ENCODE peak calls at places on chromosomes 5 and 9, in four cellular contexts. S is left lung, H is tibial artery, B is sigmoid colon. F is an unnamed sample. For H3K36me3, the result is how much of the 10 kb centered on the place peaks cover.

GRCh38 chr9:98700801-98701200 is 7.9 kb downstream of the GABBR2 start:
- DNase-seq in S (no peak), H (no peak), B (no peak), F (no peak)

GRCh38 chr9:137978262-137978714 is 100.7 kb downstream of the CACNA1B start:
- DNase-seq in S (no peak), H (no peak), B (no peak), F (no peak)

GRCh38 chr5:112793201-112793600 is 55.5 kb downstream of the APC start:
- DNase-seq in S (no peak), H (no peak), B (no peak), F (no peak)

GRCh38 chr5:95872333-95873268 is 50.1 kb upstream of the GLRX start:
- DNase-seq in S (no peak), H (no peak), B (no peak), F (no peak)

GRCh38 chr9:126861707-126862460 is 1.4 kb downstream of the ZBTB34 start:
- DNase-seq in S (no peak), H (no peak), B (no peak), F (no peak)

GRCh38 chr5:110167384-110167783 is 477.7 kb downstream of the MAN2A1 start:
- DNase-seq in S (no peak), H (no peak), B (no peak), F (no peak)

GRCh38 chr9:137969685-137970084 is 92.1 kb downstream of the CACNA1B start:
- DNase-seq in S (no peak), H (no peak), B (no peak), F (no peak)

GRCh38 chr9:91837982-91838731 is 111.9 kb downstream of the ROR2 start:
- DNase-seq in S (peak), H (peak), B (peak), F (peak)

GRCh38 chr5:107195996-107196395 is 474.7 kb downstream of the EFNA5 start:
- DNase-seq in S (no peak), H (no peak), B (no peak), F (no peak)

GRCh38 chr9:123368023-123368422 is 12.0 kb downstream of the CRB2 start:
- DNase-seq in S (no peak), H (no peak), B (no peak), F (no peak)

GRCh38 chr5:161686149-161686548 is 628 bp downstream of the GABRA6 start:
- DNase-seq in S (no peak), H (no peak), B (no peak), F (no peak)

GRCh38 chr5:140633081-140633471 is at the start of gene CD14:
- DNase-seq in S (peak), H (peak), B (peak), F (peak)

GRCh38 chr9:86925686-86926085 is 21.6 kb downstream of the GAS1 start:
- DNase-seq in S (no peak), H (no peak), B (no peak), F (no peak)

GRCh38 chr9:17936365-17936764 is 357.5 kb downstream of the SH3GL2 start:
- DNase-seq in S (no peak), H (no peak), B (no peak), F (no peak)

GRCh38 chr9:4859035-4859434 is 66.3 kb downstream of the RCL1 start:
- DNase-seq in S (no peak), H (no peak), B (no peak), F (no peak)

GRCh38 chr5:109946610-109947009 is 256.9 kb downstream of the MAN2A1 start:
- DNase-seq in S (no peak), H (no peak), B (no peak), F (no peak)

GRCh38 chr5:40716000-40716399 is 36.3 kb downstream of the PTGER4 start:
- DNase-seq in S (no peak), H (no peak), B (no peak), F (no peak)

GRCh38 chr9:1231998-1232919 is 182.1 kb downstream of the DMRT2 start:
- DNase-seq in S (no peak), H (peak), B (peak), F (no peak)

GRCh38 chr5:172802585-172803176 is 31.4 kb upstream of the ERGIC1 start:
- DNase-seq in S (no peak), H (no peak), B (no peak), F (no peak)

GRCh38 chr5:138349842-138350635 is 2.4 kb upstream of the KDM3B start:
- DNase-seq in S (no peak), H (no peak), B (no peak), F (no peak)

GRCh38 chr5:106189121-106189809 is 1481.5 kb downstream of the EFNA5 start:
- DNase-seq in S (no peak), H (no peak), B (no peak), F (no peak)

GRCh38 chr5:58455495-58455894 is 4.4 kb downstream of the PLK2 start:
- DNase-seq in S (no peak), H (no peak), B (no peak), F (no peak)

GRCh38 chr5:151628112-151628823 is 37.1 kb upstream of the FAT2 start:
- DNase-seq in S (no peak), H (peak), B (no peak), F (peak)

GRCh38 chr5:177994063-177994462 is 2.0 kb downstream of the PROP1 start:
- DNase-seq in S (no peak), H (no peak), B (no peak), F (no peak)

GRCh38 chr5:143713331-143714032 is 98.5 kb upstream of the HMHB1 start:
- DNase-seq in S (no peak), H (no peak), B (no peak), F (no peak)

GRCh38 chr9:137295313-137296213 is 6.5 kb downstream of the NRARP start:
- DNase-seq in S (no peak), H (no peak), B (no peak), F (no peak)

DNA sequence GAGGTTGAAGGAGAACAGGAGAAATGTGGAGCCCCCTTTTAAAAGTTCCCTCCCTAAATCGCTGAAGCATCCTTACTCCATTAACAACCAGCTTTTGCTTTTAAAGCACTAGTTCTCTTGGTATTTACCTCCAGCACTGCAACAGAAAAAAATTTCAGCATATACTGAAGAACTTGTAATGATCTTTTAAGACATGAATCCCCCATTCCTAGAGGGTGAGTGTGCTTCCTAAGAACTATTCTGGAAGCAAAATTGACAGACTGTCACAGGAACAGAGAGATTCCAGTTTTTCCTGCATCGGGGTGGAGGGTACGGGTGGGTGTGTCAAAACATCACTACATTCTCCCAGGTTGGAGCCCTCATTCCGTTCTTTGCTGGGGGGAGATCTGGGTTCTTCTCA is 151.9 kb downstream of the EBF1 start:
- DNase-seq in S (no peak), H (no peak), B (no peak), F (no peak)
- H3K27ac ChIP-seq in S (no peak), H (peak), B (no peak), F (no peak)

GRCh38 chr9:130319300-130319699 is 53.7 kb downstream of the HMCN2 start:
- DNase-seq in S (peak), H (no peak), B (no peak), F (no peak)

GRCh38 chr9:130316406-130316805 is 50.8 kb downstream of the HMCN2 start:
- DNase-seq in S (peak), H (no peak), B (no peak), F (no peak)

GRCh38 chr9:130311774-130312140 is 46.2 kb downstream of the HMCN2 start:
- DNase-seq in S (peak), H (no peak), B (no peak), F (no peak)

GRCh38 chr9:130313103-130313858 is 47.7 kb downstream of the HMCN2 start:
- DNase-seq in S (peak), H (no peak), B (no peak), F (peak)

DNA sequence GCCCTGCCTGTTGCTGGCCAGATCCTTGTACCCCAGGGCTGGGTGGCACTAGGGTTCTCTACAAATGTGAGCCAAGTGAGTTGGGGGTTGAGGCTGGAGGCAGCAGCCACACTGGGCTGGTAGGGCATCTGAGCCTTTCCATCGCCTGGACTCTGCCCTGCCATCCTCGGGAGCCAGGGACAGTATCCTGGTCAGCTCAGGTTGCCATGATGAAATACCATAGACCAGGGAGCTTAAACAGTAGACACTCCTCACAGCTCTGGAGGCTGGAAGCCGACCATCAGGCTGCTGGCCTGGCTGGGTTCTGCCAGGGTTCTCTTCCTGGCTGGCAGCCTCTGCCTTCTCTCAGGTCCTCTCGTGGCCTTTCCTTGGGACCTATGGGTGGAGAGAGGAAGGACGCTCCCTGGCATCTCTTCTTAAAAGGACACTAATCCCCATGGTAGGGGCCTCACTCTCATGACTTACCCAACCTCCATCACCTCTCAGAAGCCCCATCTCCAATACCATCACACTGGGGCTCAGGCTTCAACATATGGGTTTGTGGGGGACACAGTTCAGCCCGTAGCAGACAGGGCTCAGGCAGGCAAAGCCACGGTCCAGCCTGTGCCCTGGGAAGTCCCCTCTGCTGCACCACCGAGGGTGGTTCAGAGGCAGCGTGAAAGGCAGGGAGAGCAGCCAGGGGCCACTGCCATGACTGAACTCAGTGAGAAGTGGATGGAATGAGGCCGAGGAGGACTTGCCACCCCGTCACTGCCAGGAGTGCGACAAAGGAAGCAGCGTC is 50.1 kb downstream of the HMCN2 start:
- DNase-seq in S (peak), H (no peak), B (no peak), F (no peak)
- H3K4me3 ChIP-seq in S (no peak), H (no peak), B (no peak), F (no peak)

DNA sequence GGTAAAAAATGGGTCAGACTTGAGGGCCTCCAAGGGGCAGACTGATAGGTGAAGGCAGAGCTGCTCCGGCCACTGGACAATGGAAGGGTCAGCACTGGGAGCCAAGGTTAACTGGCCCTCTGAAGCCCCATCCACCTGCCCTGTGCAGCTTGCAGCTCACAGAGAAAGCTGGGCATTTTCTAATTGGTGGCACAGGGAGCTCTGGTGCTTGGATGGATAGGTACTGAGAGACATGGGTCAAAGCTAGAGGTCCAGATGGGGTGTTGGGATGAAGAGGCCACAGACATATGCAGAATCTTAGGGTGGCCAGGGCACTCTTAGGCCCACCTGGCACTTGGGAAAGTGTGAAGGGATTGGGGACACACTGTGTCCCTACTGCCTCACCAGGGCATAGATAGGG is 29.5 kb upstream of the SARDH start:
- DNase-seq in S (no peak), H (no peak), B (peak), F (no peak)
- H3K36me3 ChIP-seq in S (under half), H (under half), B (under half), F (under half)

GRCh38 chr5:148858106-148858505 is 31.7 kb downstream of the ADRB2 start:
- DNase-seq in S (no peak), H (no peak), B (no peak), F (no peak)

GRCh38 chr5:148857474-148857873 is 31.1 kb downstream of the ADRB2 start:
- DNase-seq in S (no peak), H (no peak), B (no peak), F (no peak)

GRCh38 chr5:148855249-148856008 is 29.0 kb downstream of the ADRB2 start:
- DNase-seq in S (no peak), H (no peak), B (no peak), F (no peak)

GRCh38 chr5:148856009-148856367 is 29.6 kb downstream of the ADRB2 start:
- DNase-seq in S (no peak), H (no peak), B (no peak), F (no peak)

DNA sequence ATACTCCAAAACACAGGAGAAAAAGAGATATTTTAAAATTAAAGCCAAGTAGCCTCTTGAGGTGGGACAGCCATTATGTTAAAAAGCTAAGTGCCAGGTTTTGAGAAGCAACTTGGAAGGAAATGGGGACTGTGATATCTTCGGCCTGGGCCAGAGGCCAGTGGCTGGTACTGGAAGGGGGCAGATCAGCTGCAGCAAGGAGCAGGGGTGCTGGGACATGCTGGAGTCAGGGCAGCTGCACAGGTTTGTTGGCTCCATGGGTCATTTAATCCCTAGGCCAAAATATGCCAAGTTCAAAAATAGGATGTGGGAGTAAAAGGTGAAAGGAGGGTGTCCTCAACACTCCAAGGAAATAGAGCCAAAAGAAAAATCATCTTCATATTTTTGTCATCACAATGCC is 30.0 kb downstream of the ADRB2 start:
- DNase-seq in S (no peak), H (no peak), B (no peak), F (no peak)
- H3K27ac ChIP-seq in S (peak), H (no peak), B (no peak), F (no peak)

DNA sequence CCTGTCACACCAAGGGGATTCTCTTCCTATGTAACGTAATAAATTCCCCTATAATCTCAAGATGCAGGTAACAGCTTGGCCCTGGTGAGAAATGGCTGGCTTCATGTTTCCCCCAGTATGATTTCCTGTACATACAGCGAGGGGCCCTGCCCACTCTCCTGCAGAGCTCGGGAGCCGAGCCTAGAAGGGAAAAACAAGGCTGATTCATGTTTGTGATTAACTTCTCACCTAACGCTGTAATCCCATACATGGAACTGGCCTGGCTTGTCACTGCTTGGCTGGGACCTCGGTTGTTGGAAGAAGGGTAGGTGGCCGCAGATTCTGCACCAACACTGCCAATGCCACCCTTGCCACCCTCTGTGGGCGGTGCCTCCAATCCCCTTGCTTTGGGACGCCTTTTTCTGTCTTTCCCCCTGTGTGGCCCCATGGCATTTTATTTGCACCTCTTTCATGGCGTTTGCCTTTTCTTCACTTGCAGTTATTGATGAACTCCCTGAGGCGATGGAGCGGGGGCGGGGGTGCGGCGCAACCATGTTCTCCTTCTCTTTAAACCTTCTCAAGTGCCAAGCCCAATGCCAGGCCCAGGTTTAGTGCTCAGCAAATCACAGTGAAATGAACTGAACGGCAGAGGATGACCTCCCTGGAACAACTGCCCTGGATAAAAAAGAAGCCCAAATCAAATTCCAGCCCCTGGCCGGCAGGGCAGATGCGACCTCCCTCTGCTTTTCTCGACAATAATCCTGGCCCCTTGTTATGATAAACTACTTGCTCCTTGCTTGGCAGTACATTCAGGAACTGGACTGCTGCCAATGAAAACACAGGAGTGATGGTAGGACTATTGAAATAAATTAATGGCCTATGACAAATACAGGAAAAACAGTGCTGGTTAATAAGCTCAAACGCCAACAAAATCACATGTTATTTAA is 108.1 kb downstream of the TMEM174 start:
- DNase-seq in S (no peak), H (peak), B (no peak), F (peak)
- H3K4me3 ChIP-seq in S (no peak), H (no peak), B (no peak), F (no peak)